ENCODE peak calls at places on chromosome 6, in five cellular contexts. H is H1, W is HepG2, Q is NT2/D1, N is GM12878. L is an unnamed sample.

GRCh38 chr6:151136141-151136755 is 103.5 kb upstream of the AKAP12 start:
- DNase-seq in H (no peak), W (peak), Q (no peak), N (no peak), L (no peak)

GRCh38 chr6:13593720-13594119 is 19.3 kb downstream of the SIRT5 start:
- DNase-seq in H (no peak), W (no peak), Q (no peak), N (no peak), L (no peak)

GRCh38 chr6:80223743-80224212 is 117.3 kb downstream of the BCKDHB start:
- DNase-seq in H (no peak), W (no peak), Q (no peak), N (no peak), L (no peak)

GRCh38 chr6:21593927-21594421 is 423 bp downstream of the SOX4 start:
- DNase-seq in H (no peak), W (peak), Q (no peak), N (no peak), L (no peak)

GRCh38 chr6:7236312-7237209 is 76.4 kb downstream of the SSR1 start:
- DNase-seq in H (no peak), W (no peak), Q (no peak), N (peak), L (no peak)

GRCh38 chr6:73504160-73504559 is 16.7 kb downstream of the EEF1A1 start:
- DNase-seq in H (no peak), W (no peak), Q (no peak), N (no peak), L (no peak)

GRCh38 chr6:153090241-153090930 is 40.7 kb downstream of the RGS17 start:
- DNase-seq in H (no peak), W (no peak), Q (no peak), N (no peak), L (no peak)

GRCh38 chr6:166786704-166787293 is 159.7 kb upstream of the RPS6KA2 start:
- DNase-seq in H (no peak), W (peak), Q (no peak), N (peak), L (peak)

GRCh38 chr6:139062921-139063320 is 34.4 kb downstream of the ABRACL start:
- DNase-seq in H (no peak), W (no peak), Q (no peak), N (no peak), L (no peak)

GRCh38 chr6:148445620-148446019 is 103.0 kb downstream of the SASH1 start:
- DNase-seq in H (no peak), W (no peak), Q (no peak), N (no peak), L (no peak)

GRCh38 chr6:158905277-158905676 is 86.1 kb upstream of the EZR start:
- DNase-seq in H (no peak), W (no peak), Q (no peak), N (no peak), L (no peak)

GRCh38 chr6:63458480-63459115 is 113.7 kb upstream of the LOC128125822 start:
- DNase-seq in H (no peak), W (peak), Q (no peak), N (peak), L (no peak)

GRCh38 chr6:56595490-56596122 is 47.1 kb downstream of the DST start:
- DNase-seq in H (no peak), W (peak), Q (peak), N (peak), L (peak)

GRCh38 chr6:153511896-153512496 is 380.9 kb upstream of the RGS17 start:
- DNase-seq in H (no peak), W (peak), Q (peak), N (no peak), L (peak)

GRCh38 chr6:44268095-44268628 is 2.1 kb upstream of the TMEM151B start:
- DNase-seq in H (no peak), W (peak), Q (peak), N (no peak), L (peak)

GRCh38 chr6:147299035-147299434 is 94.8 kb downstream of the STXBP5 start:
- DNase-seq in H (no peak), W (no peak), Q (no peak), N (no peak), L (no peak)

GRCh38 chr6:15268130-15268908 is 22.4 kb downstream of the JARID2 start:
- DNase-seq in H (peak), W (no peak), Q (peak), N (no peak), L (no peak)

GRCh38 chr6:34656378-34657036 is 40.1 kb downstream of the ILRUN start:
- DNase-seq in H (no peak), W (peak), Q (no peak), N (peak), L (no peak)

GRCh38 chr6:48150701-48151100 is 39.7 kb upstream of the PTCHD4 start:
- DNase-seq in H (no peak), W (no peak), Q (no peak), N (no peak), L (no peak)

GRCh38 chr6:121912905-121913304 is 477.5 kb downstream of the GJA1 start:
- DNase-seq in H (no peak), W (no peak), Q (no peak), N (no peak), L (no peak)

GRCh38 chr6:113281014-113281810 is 575.9 kb upstream of the MARCKS start:
- DNase-seq in H (no peak), W (no peak), Q (no peak), N (no peak), L (no peak)

GRCh38 chr6:70390067-70390466 is 23.2 kb upstream of the FAM135A start:
- DNase-seq in H (no peak), W (peak), Q (no peak), N (no peak), L (no peak)

GRCh38 chr6:11770546-11771466 is 7.8 kb downstream of the ADTRP start:
- DNase-seq in H (no peak), W (no peak), Q (no peak), N (no peak), L (peak)

GRCh38 chr6:124334359-124334758 is 530.7 kb downstream of the NKAIN2 start:
- DNase-seq in H (no peak), W (no peak), Q (no peak), N (no peak), L (no peak)

GRCh38 chr6:67663105-67663895 is 971.8 kb upstream of the ADGRB3 start:
- DNase-seq in H (no peak), W (no peak), Q (no peak), N (no peak), L (no peak)

GRCh38 chr6:62283828-62284411 is 2.1 kb downstream of the KHDRBS2 start:
- DNase-seq in H (no peak), W (peak), Q (peak), N (no peak), L (no peak)

GRCh38 chr6:65259080-65259479 is 447.9 kb downstream of the EYS start:
- DNase-seq in H (no peak), W (peak), Q (no peak), N (no peak), L (peak)

GRCh38 chr6:44431118-44431725 is 43.7 kb downstream of the CDC5L start:
- DNase-seq in H (no peak), W (peak), Q (peak), N (peak), L (peak)

GRCh38 chr6:120354452-120355098 is 979.7 kb downstream of the TBC1D32 start:
- DNase-seq in H (no peak), W (no peak), Q (no peak), N (peak), L (no peak)

GRCh38 chr6:154154389-154154967 is 115.4 kb downstream of the OPRM1 start:
- DNase-seq in H (no peak), W (peak), Q (peak), N (no peak), L (peak)

GRCh38 chr6:1841131-1841530 is 231.4 kb downstream of the FOXC1 start:
- DNase-seq in H (no peak), W (no peak), Q (no peak), N (no peak), L (no peak)

GRCh38 chr6:30740993-30741784 is 1.3 kb downstream of the FLOT1 start:
- DNase-seq in H (no peak), W (no peak), Q (no peak), N (no peak), L (no peak)

DNA sequence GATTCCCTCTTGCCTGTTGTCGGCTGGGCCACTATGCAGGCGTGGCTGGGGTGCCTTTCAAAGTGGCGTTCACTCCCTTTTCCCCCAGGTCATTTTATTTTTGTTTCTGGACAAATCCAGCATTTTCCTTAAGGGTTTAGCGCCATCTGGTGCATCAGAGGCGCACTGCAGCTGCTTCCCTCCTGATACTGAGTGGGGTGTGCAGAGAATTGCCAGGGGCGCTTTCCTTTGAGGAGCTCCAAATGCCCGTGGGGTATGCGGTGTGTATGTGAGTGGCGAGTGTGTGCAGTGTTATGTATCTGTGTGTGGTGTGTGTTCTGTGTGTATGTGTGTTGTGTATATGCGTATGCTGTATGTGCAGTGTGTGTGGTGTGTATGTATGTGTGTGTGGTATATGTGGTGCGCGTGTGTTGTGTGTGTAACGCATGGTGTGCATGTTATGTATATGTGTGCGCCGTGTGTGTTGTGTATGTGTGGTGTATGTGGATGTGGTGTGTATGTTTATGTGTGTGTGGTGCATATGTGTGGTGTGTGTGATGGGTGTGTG is 100.1 kb upstream of the AGPAT4 start:
- DNase-seq in H (peak), W (peak), Q (peak), N (no peak), L (peak)
- TF ChIP-seq SUZ12 in H (no peak), W (no peak), Q (no peak), N (no peak), L (no peak)

GRCh38 chr6:42505377-42505702 is 53.6 kb upstream of the TRERF1 start:
- DNase-seq in H (no peak), W (no peak), Q (no peak), N (no peak), L (no peak)

GRCh38 chr6:42507195-42507594 is 55.5 kb upstream of the TRERF1 start:
- DNase-seq in H (no peak), W (no peak), Q (no peak), N (peak), L (no peak)

GRCh38 chr6:42509765-42510164 is 54.1 kb upstream of the UBR2 start:
- DNase-seq in H (no peak), W (no peak), Q (no peak), N (no peak), L (no peak)

GRCh38 chr6:42506070-42506469 is 54.3 kb upstream of the TRERF1 start:
- DNase-seq in H (no peak), W (no peak), Q (no peak), N (no peak), L (no peak)

GRCh38 chr6:42507901-42508300 is 55.9 kb upstream of the UBR2 start:
- DNase-seq in H (no peak), W (no peak), Q (no peak), N (no peak), L (no peak)
- TF ChIP-seq SUZ12 in H (no peak), W (no peak), Q (no peak), N (no peak), L (no peak)

GRCh38 chr6:135932651-135933050 is 81.2 kb downstream of the PDE7B start:
- DNase-seq in H (no peak), W (no peak), Q (no peak), N (no peak), L (no peak)
- TF ChIP-seq SUZ12 in H (no peak), W (no peak), Q (no peak), N (no peak), L (no peak)

GRCh38 chr6:5084787-5085637 is at the start of gene PPP1R3G:
- DNase-seq in H (no peak), W (no peak), Q (no peak), N (no peak), L (peak)
- TF ChIP-seq SUZ12 in H (peak), W (no peak), Q (no peak), N (no peak), L (no peak)

DNA sequence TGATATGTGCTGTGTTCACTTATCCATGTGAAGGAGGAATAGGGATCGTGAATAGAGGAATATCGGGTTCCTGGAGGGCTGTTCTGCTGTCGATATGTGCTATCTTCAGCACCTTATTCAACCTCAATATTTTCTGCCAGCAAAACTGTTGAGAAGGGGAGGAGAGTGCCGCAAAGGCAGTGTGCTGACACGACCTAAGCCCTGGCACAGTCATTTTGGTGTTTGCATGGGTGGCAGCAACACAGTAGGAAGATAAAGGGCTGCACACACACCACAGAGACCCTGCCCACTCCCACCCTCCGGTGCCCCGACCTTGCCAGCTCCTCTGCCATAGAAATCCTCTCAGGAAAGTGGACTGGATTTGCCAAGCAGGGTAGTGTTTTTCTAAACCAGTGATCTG is 47.0 kb downstream of the ZDHHC14 start:
- DNase-seq in H (no peak), W (no peak), Q (no peak), N (no peak), L (no peak)
- TF ChIP-seq SUZ12 in H (no peak), W (no peak), Q (no peak), N (no peak), L (no peak)

GRCh38 chr6:37712508-37712907 is 14.8 kb upstream of the MDGA1 start:
- DNase-seq in H (no peak), W (no peak), Q (no peak), N (no peak), L (no peak)

GRCh38 chr6:37713529-37714119 is 15.9 kb upstream of the MDGA1 start:
- DNase-seq in H (no peak), W (no peak), Q (no peak), N (no peak), L (no peak)

GRCh38 chr6:37714836-37715425 is 17.2 kb upstream of the MDGA1 start:
- DNase-seq in H (no peak), W (peak), Q (no peak), N (no peak), L (no peak)

GRCh38 chr6:37717836-37718251 is 20.2 kb upstream of the MDGA1 start:
- DNase-seq in H (no peak), W (no peak), Q (no peak), N (no peak), L (no peak)
- TF ChIP-seq SUZ12 in H (no peak), W (no peak), Q (no peak), N (no peak), L (no peak)

GRCh38 chr6:45685076-45685475 is 307.3 kb upstream of the SUPT3H start:
- DNase-seq in H (no peak), W (no peak), Q (no peak), N (no peak), L (no peak)
- TF ChIP-seq SUZ12 in H (no peak), W (no peak), Q (no peak), N (no peak), L (no peak)